ENCODE peak calls at places on chromosomes 16 and 17, in five cellular contexts. One of them, this sample, is unnamed.

GRCh38 chr17:57498443-57498842 is 242.1 kb downstream of the MSI2 start:
- DNase-seq in left ventricle myocardium inferior: no peak
- DNase-seq in PC-3: no peak
- DNase-seq in tibial nerve: no peak
- DNase-seq in IMR-90: no peak
- DNase-seq in this sample: no peak

GRCh38 chr17:76266244-76266938 is 1.2 kb downstream of the UBALD2 start:
- DNase-seq in left ventricle myocardium inferior: no peak
- DNase-seq in PC-3: no peak
- DNase-seq in tibial nerve: no peak
- DNase-seq in IMR-90: peak; percentile 30
- DNase-seq in this sample: no peak

GRCh38 chr16:12682441-12682840 is 121.2 kb downstream of the CPPED1 start:
- DNase-seq in left ventricle myocardium inferior: no peak
- DNase-seq in PC-3: no peak
- DNase-seq in tibial nerve: no peak
- DNase-seq in IMR-90: no peak
- DNase-seq in this sample: no peak

GRCh38 chr17:66459811-66460270 is 157.4 kb downstream of the PRKCA start:
- DNase-seq in left ventricle myocardium inferior: peak; percentile 40
- DNase-seq in PC-3: peak; percentile 97
- DNase-seq in tibial nerve: peak; percentile 56
- DNase-seq in IMR-90: peak; percentile 99
- DNase-seq in this sample: peak; percentile 74

GRCh38 chr17:49383048-49383447 is 21.0 kb upstream of the ZNF652 start:
- DNase-seq in left ventricle myocardium inferior: no peak
- DNase-seq in PC-3: no peak
- DNase-seq in tibial nerve: no peak
- DNase-seq in IMR-90: no peak
- DNase-seq in this sample: peak; percentile 6

GRCh38 chr17:9009096-9009495 is 12.2 kb upstream of the NTN1 start:
- DNase-seq in left ventricle myocardium inferior: no peak
- DNase-seq in PC-3: no peak
- DNase-seq in tibial nerve: no peak
- DNase-seq in IMR-90: no peak
- DNase-seq in this sample: no peak

GRCh38 chr17:63675607-63676539 is 24.1 kb downstream of the LIMD2 start:
- DNase-seq in left ventricle myocardium inferior: peak; percentile 65
- DNase-seq in PC-3: peak; percentile 93
- DNase-seq in tibial nerve: peak; percentile 79
- DNase-seq in IMR-90: peak; percentile 83
- DNase-seq in this sample: peak; percentile 44

GRCh38 chr16:18582902-18583301 is 21.0 kb upstream of the NOMO2 start:
- DNase-seq in left ventricle myocardium inferior: no peak
- DNase-seq in PC-3: no peak
- DNase-seq in tibial nerve: no peak
- DNase-seq in IMR-90: no peak
- DNase-seq in this sample: no peak

GRCh38 chr17:57344261-57344660 is 87.9 kb downstream of the MSI2 start:
- DNase-seq in left ventricle myocardium inferior: no peak
- DNase-seq in PC-3: no peak
- DNase-seq in tibial nerve: no peak
- DNase-seq in IMR-90: no peak
- DNase-seq in this sample: no peak

GRCh38 chr17:40813804-40814203 is 8.6 kb downstream of the KRT10 start:
- DNase-seq in left ventricle myocardium inferior: no peak
- DNase-seq in PC-3: peak; percentile 83
- DNase-seq in tibial nerve: no peak
- DNase-seq in IMR-90: peak; percentile 47
- DNase-seq in this sample: peak; percentile 94

GRCh38 chr16:1152651-1153259 is at the start of gene CACNA1H:
- DNase-seq in left ventricle myocardium inferior: peak; percentile 34
- DNase-seq in PC-3: no peak
- DNase-seq in tibial nerve: no peak
- DNase-seq in IMR-90: no peak
- DNase-seq in this sample: no peak

GRCh38 chr16:51144203-51144602 is 6.9 kb downstream of the SALL1 start:
- DNase-seq in left ventricle myocardium inferior: no peak
- DNase-seq in PC-3: no peak
- DNase-seq in tibial nerve: no peak
- DNase-seq in IMR-90: no peak
- DNase-seq in this sample: no peak

GRCh38 chr17:9204026-9204425 is 182.7 kb downstream of the NTN1 start:
- DNase-seq in left ventricle myocardium inferior: no peak
- DNase-seq in PC-3: no peak
- DNase-seq in tibial nerve: no peak
- DNase-seq in IMR-90: no peak
- DNase-seq in this sample: no peak

GRCh38 chr16:61897657-61898056 is 138.6 kb downstream of the CDH8 start:
- DNase-seq in left ventricle myocardium inferior: no peak
- DNase-seq in PC-3: no peak
- DNase-seq in tibial nerve: no peak
- DNase-seq in IMR-90: no peak
- DNase-seq in this sample: no peak

GRCh38 chr17:68095205-68095811 is 59.8 kb downstream of the KPNA2 start:
- DNase-seq in left ventricle myocardium inferior: no peak
- DNase-seq in PC-3: no peak
- DNase-seq in tibial nerve: no peak
- DNase-seq in IMR-90: no peak
- DNase-seq in this sample: no peak

GRCh38 chr16:72409428-72409827 is 237.5 kb upstream of the PMFBP1 start:
- DNase-seq in left ventricle myocardium inferior: no peak
- DNase-seq in PC-3: no peak
- DNase-seq in tibial nerve: no peak
- DNase-seq in IMR-90: no peak
- DNase-seq in this sample: no peak

GRCh38 chr17:16371742-16372141 is 9.1 kb upstream of the UBB start:
- DNase-seq in left ventricle myocardium inferior: no peak
- DNase-seq in PC-3: peak; percentile 69
- DNase-seq in tibial nerve: no peak
- DNase-seq in IMR-90: peak; percentile 98
- DNase-seq in this sample: no peak

GRCh38 chr17:39196820-39197331 is 593 bp downstream of the CACNB1 start:
- DNase-seq in left ventricle myocardium inferior: no peak
- DNase-seq in PC-3: peak; percentile 35
- DNase-seq in tibial nerve: no peak
- DNase-seq in IMR-90: no peak
- DNase-seq in this sample: no peak

GRCh38 chr17:49861150-49861884 is 13.4 kb upstream of the TAC4 start:
- DNase-seq in left ventricle myocardium inferior: no peak
- DNase-seq in PC-3: peak; percentile 70
- DNase-seq in tibial nerve: no peak
- DNase-seq in IMR-90: peak; percentile 27
- DNase-seq in this sample: no peak

GRCh38 chr17:73795730-73796129 is 151.5 kb upstream of the SDK2 start:
- DNase-seq in left ventricle myocardium inferior: no peak
- DNase-seq in PC-3: peak; percentile 8
- DNase-seq in tibial nerve: no peak
- DNase-seq in IMR-90: no peak
- DNase-seq in this sample: no peak

GRCh38 chr16:78563905-78564304 is 464.5 kb downstream of the WWOX start:
- DNase-seq in left ventricle myocardium inferior: no peak
- DNase-seq in PC-3: no peak
- DNase-seq in tibial nerve: no peak
- DNase-seq in IMR-90: no peak
- DNase-seq in this sample: peak; percentile 90

GRCh38 chr16:11497329-11497805 is 89.4 kb downstream of the LITAF start:
- DNase-seq in left ventricle myocardium inferior: peak; percentile 89
- DNase-seq in PC-3: peak; percentile 76
- DNase-seq in tibial nerve: peak; percentile 72
- DNase-seq in IMR-90: peak; percentile 56
- DNase-seq in this sample: peak; percentile 85

GRCh38 chr16:27210174-27210573 is 6.8 kb downstream of the KDM8 start:
- DNase-seq in left ventricle myocardium inferior: no peak
- DNase-seq in PC-3: no peak
- DNase-seq in tibial nerve: no peak
- DNase-seq in IMR-90: no peak
- DNase-seq in this sample: no peak

GRCh38 chr17:66306413-66306812 is 4.0 kb downstream of the PRKCA start:
- DNase-seq in left ventricle myocardium inferior: no peak
- DNase-seq in PC-3: no peak
- DNase-seq in tibial nerve: no peak
- DNase-seq in IMR-90: peak; percentile 73
- DNase-seq in this sample: no peak

GRCh38 chr17:27944546-27945332 is 51.6 kb upstream of the LYRM9 start:
- DNase-seq in left ventricle myocardium inferior: no peak
- DNase-seq in PC-3: no peak
- DNase-seq in tibial nerve: no peak
- DNase-seq in IMR-90: no peak
- DNase-seq in this sample: peak; percentile 32

GRCh38 chr17:39927928-39928867 is 666 bp downstream of the LRRC3C start:
- DNase-seq in left ventricle myocardium inferior: peak; percentile 51
- DNase-seq in PC-3: no peak
- DNase-seq in tibial nerve: no peak
- DNase-seq in IMR-90: no peak
- DNase-seq in this sample: no peak

GRCh38 chr17:57781386-57782050 is 36.4 kb upstream of the CCDC182 start:
- DNase-seq in left ventricle myocardium inferior: no peak
- DNase-seq in PC-3: no peak
- DNase-seq in tibial nerve: no peak
- DNase-seq in IMR-90: no peak
- DNase-seq in this sample: no peak

GRCh38 chr17:17351901-17352781 is 49.0 kb downstream of the NT5M start:
- DNase-seq in left ventricle myocardium inferior: peak; percentile 49
- DNase-seq in PC-3: peak; percentile 47
- DNase-seq in tibial nerve: no peak
- DNase-seq in IMR-90: peak; percentile 48
- DNase-seq in this sample: no peak

GRCh38 chr17:49603720-49604119 is 28.0 kb downstream of the NXPH3 start:
- DNase-seq in left ventricle myocardium inferior: no peak
- DNase-seq in PC-3: no peak
- DNase-seq in tibial nerve: no peak
- DNase-seq in IMR-90: no peak
- DNase-seq in this sample: no peak

GRCh38 chr17:51091635-51092034 is 29.0 kb downstream of the SPAG9 start:
- DNase-seq in left ventricle myocardium inferior: no peak
- DNase-seq in PC-3: no peak
- DNase-seq in tibial nerve: no peak
- DNase-seq in IMR-90: no peak
- DNase-seq in this sample: no peak

GRCh38 chr16:48632137-48632774 is 22.3 kb upstream of the N4BP1 start:
- DNase-seq in left ventricle myocardium inferior: no peak
- DNase-seq in PC-3: no peak
- DNase-seq in tibial nerve: no peak
- DNase-seq in IMR-90: no peak
- DNase-seq in this sample: no peak

GRCh38 chr16:30903002-30903401 is 6.6 kb downstream of the CTF1 start:
- DNase-seq in left ventricle myocardium inferior: no peak
- DNase-seq in PC-3: no peak
- DNase-seq in tibial nerve: no peak
- DNase-seq in IMR-90: no peak
- DNase-seq in this sample: no peak

GRCh38 chr17:11488407-11488806 is 109.9 kb upstream of the DNAH9 start:
- DNase-seq in left ventricle myocardium inferior: no peak
- DNase-seq in PC-3: no peak
- DNase-seq in tibial nerve: no peak
- DNase-seq in IMR-90: no peak
- DNase-seq in this sample: no peak

GRCh38 chr16:23836078-23836403 is 258 bp downstream of the PRKCB start:
- DNase-seq in left ventricle myocardium inferior: no peak
- DNase-seq in PC-3: no peak
- DNase-seq in tibial nerve: no peak
- DNase-seq in IMR-90: no peak
- DNase-seq in this sample: no peak

GRCh38 chr16:53434436-53435065 is at the start of gene RBL2:
- DNase-seq in left ventricle myocardium inferior: peak; percentile 89
- DNase-seq in PC-3: peak; percentile 33
- DNase-seq in tibial nerve: peak; percentile 8
- DNase-seq in IMR-90: peak; percentile 25
- DNase-seq in this sample: peak; percentile 74

GRCh38 chr16:84818133-84818532 is 1.7 kb upstream of the CRISPLD2 start:
- DNase-seq in left ventricle myocardium inferior: no peak
- DNase-seq in PC-3: no peak
- DNase-seq in tibial nerve: no peak
- DNase-seq in IMR-90: no peak
- DNase-seq in this sample: no peak
- H3K4me1 ChIP-seq in left ventricle myocardium inferior: peaks cover 22% of the 10 kb centered on the region
- H3K4me1 ChIP-seq in PC-3: peaks cover 6% of the 10 kb centered on the region
- H3K4me1 ChIP-seq in tibial nerve: peaks cover 36% of the 10 kb centered on the region
- H3K4me1 ChIP-seq in IMR-90: peaks cover 27% of the 10 kb centered on the region
- H3K4me1 ChIP-seq in this sample: peaks cover 4% of the 10 kb centered on the region

GRCh38 chr17:7854851-7855642 is at the start of gene TMEM88:
- DNase-seq in left ventricle myocardium inferior: peak; percentile 47
- DNase-seq in PC-3: no peak
- DNase-seq in tibial nerve: no peak
- DNase-seq in IMR-90: no peak
- DNase-seq in this sample: no peak

GRCh38 chr17:7856081-7856791 is 1.1 kb downstream of the NAA38 start:
- DNase-seq in left ventricle myocardium inferior: peak; percentile 75
- DNase-seq in PC-3: peak; percentile 59
- DNase-seq in tibial nerve: peak; percentile 35
- DNase-seq in IMR-90: no peak
- DNase-seq in this sample: no peak

GRCh38 chr17:7854078-7854777 is 638 bp upstream of the TMEM88 start:
- DNase-seq in left ventricle myocardium inferior: no peak
- DNase-seq in PC-3: no peak
- DNase-seq in tibial nerve: no peak
- DNase-seq in IMR-90: no peak
- DNase-seq in this sample: no peak

GRCh38 chr17:7856840-7857723 is at the start of gene NAA38:
- DNase-seq in left ventricle myocardium inferior: peak; percentile 96
- DNase-seq in PC-3: peak; percentile 97
- DNase-seq in tibial nerve: peak; percentile 95
- DNase-seq in IMR-90: peak; percentile 100
- DNase-seq in this sample: peak; percentile 99

DNA sequence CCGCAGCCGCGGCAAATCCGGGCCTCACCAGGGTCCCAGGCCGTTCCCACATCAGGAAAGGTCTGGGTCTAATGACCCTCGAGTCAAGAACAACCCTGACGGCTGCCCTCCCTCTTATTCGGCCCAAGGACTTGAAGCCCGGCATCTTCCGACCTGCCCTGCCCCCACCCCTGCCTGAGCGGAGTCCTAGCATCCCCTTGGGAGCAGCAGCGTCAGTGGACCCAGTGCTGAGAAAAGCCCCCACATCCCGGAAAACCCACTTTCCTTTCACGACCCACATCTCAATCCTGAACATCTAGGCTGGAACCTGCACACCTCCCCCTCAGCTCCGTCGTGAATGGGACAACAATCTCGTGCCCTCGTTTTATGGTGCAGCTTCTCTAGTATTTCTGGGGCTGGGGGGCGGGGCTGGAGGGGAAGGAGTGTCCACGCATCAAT is 796 bp downstream of the TMEM88 start:
- DNase-seq in left ventricle myocardium inferior: no peak
- DNase-seq in PC-3: no peak
- DNase-seq in tibial nerve: no peak
- DNase-seq in IMR-90: no peak
- DNase-seq in this sample: no peak
- H3K27ac ChIP-seq in left ventricle myocardium inferior: peak overlapping the region; percentile 99
- H3K27ac ChIP-seq in PC-3: no peak overlapping the region
- H3K27ac ChIP-seq in tibial nerve: peak overlapping the region; percentile 86
- H3K27ac ChIP-seq in IMR-90: peak overlapping the region; percentile 75
- H3K27ac ChIP-seq in this sample: no peak overlapping the region

GRCh38 chr17:2563061-2563460 is 30.4 kb upstream of the PAFAH1B1 start:
- DNase-seq in left ventricle myocardium inferior: no peak
- DNase-seq in PC-3: no peak
- DNase-seq in tibial nerve: no peak
- DNase-seq in IMR-90: no peak
- DNase-seq in this sample: peak; percentile 99
- H3K27me3 ChIP-seq in left ventricle myocardium inferior: no peaks in the 10 kb centered on the region
- H3K27me3 ChIP-seq in PC-3: no peaks in the 10 kb centered on the region
- H3K27me3 ChIP-seq in tibial nerve: no peaks in the 10 kb centered on the region
- H3K27me3 ChIP-seq in IMR-90: no peaks in the 10 kb centered on the region
- H3K27me3 ChIP-seq in this sample: no peaks in the 10 kb centered on the region

GRCh38 chr16:89565506-89566372 is 5.3 kb downstream of the RPL13 start:
- DNase-seq in left ventricle myocardium inferior: peak; percentile 37
- DNase-seq in PC-3: peak; percentile 51
- DNase-seq in tibial nerve: no peak
- DNase-seq in IMR-90: peak; percentile 44
- DNase-seq in this sample: no peak
- H3K4me1 ChIP-seq in left ventricle myocardium inferior: peaks cover 56% of the 10 kb centered on the region
- H3K4me1 ChIP-seq in PC-3: peaks cover 34% of the 10 kb centered on the region
- H3K4me1 ChIP-seq in tibial nerve: peaks cover 56% of the 10 kb centered on the region
- H3K4me1 ChIP-seq in IMR-90: peaks cover 21% of the 10 kb centered on the region
- H3K4me1 ChIP-seq in this sample: no peaks in the 10 kb centered on the region